ENCODE peak calls at places on chromosomes 2 and 18, in five cellular contexts. D is PC-3, A is BJ, G is upper lobe of right lung, U is astrocyte of the spinal cord. Y is an unnamed sample.

GRCh38 chr2:59301466-59302402 is 1060.6 kb upstream of the FANCL start:
- DNase-seq in U (peak; percentile 65), D (peak; percentile 79), G (no peak), A (peak; percentile 26), Y (peak; percentile 49)

GRCh38 chr18:32389868-32390267 is 80.8 kb downstream of the GAREM1 start:
- DNase-seq in G (peak; percentile 82), D (no peak), A (no peak), U (no peak), Y (no peak)

GRCh38 chr2:215435261-215435808 is 533 bp downstream of the FN1 start:
- DNase-seq in U (no peak), G (peak; percentile 67), A (no peak), D (peak; percentile 37), Y (no peak)

GRCh38 chr2:177314194-177314593 is 49.7 kb upstream of the NFE2L2 start:
- DNase-seq in U (peak; percentile 82), A (peak; percentile 51), G (no peak), D (peak; percentile 52), Y (no peak)

GRCh38 chr2:47288864-47289263 is 114.1 kb upstream of the MSH2 start:
- DNase-seq in A (peak; percentile 81), D (peak; percentile 52), U (peak; percentile 54), G (no peak), Y (peak; percentile 81)

GRCh38 chr2:120654383-120655134 is 81.1 kb upstream of the GLI2 start:
- DNase-seq in G (no peak), U (no peak), D (no peak), A (no peak), Y (no peak)

GRCh38 chr2:68255736-68256450 is 3.6 kb upstream of the PPP3R1 start:
- DNase-seq in G (no peak), D (peak; percentile 54), U (peak; percentile 70), A (no peak), Y (peak; percentile 41)

GRCh38 chr2:37085731-37086147 is 1.4 kb downstream of the GPATCH11 start:
- DNase-seq in G (no peak), A (no peak), U (peak; percentile 66), D (peak; percentile 73), Y (peak; percentile 15)

GRCh38 chr2:31286230-31286629 is 52.3 kb downstream of the EHD3 start:
- DNase-seq in A (no peak), D (peak; percentile 11), G (no peak), U (no peak), Y (no peak)

GRCh38 chr2:80326861-80327260 is 22.3 kb upstream of the LRRTM1 start:
- DNase-seq in D (no peak), A (no peak), U (no peak), G (no peak), Y (no peak)

GRCh38 chr2:8543065-8543411 is 138.8 kb upstream of the ID2 start:
- DNase-seq in A (no peak), G (no peak), D (no peak), U (no peak), Y (no peak)

GRCh38 chr2:195710407-195710806 is 53.4 kb downstream of the SLC39A10 start:
- DNase-seq in A (peak; percentile 22), D (peak; percentile 42), U (peak; percentile 64), G (no peak), Y (no peak)

GRCh38 chr2:191643425-191643824 is 34.5 kb upstream of the NABP1 start:
- DNase-seq in A (no peak), G (no peak), U (no peak), D (no peak), Y (no peak)

GRCh38 chr2:185658766-185659165 is 79.8 kb upstream of the FSIP2 start:
- DNase-seq in D (no peak), A (no peak), G (no peak), U (no peak), Y (no peak)

GRCh38 chr2:64797881-64798590 is 144.3 kb upstream of the SERTAD2 start:
- DNase-seq in D (peak; percentile 97), A (no peak), G (no peak), U (peak; percentile 86), Y (peak; percentile 87)

GRCh38 chr2:233728723-233729301 is at the start of gene UGT1A3:
- DNase-seq in A (no peak), G (no peak), U (no peak), D (no peak), Y (no peak)

GRCh38 chr2:46471705-46472104 is 7.7 kb upstream of the TMEM247 start:
- DNase-seq in D (no peak), A (no peak), U (no peak), G (no peak), Y (no peak)

GRCh38 chr18:62341423-62341920 is 16.4 kb downstream of the TNFRSF11A start:
- DNase-seq in A (no peak), U (no peak), G (no peak), D (no peak), Y (no peak)

GRCh38 chr2:105865222-105865913 is 120.7 kb downstream of the NCK2 start:
- DNase-seq in A (no peak), G (no peak), U (peak; percentile 17), D (no peak), Y (no peak)

GRCh38 chr2:18753722-18754121 is 164.4 kb upstream of the NT5C1B start:
- DNase-seq in G (no peak), D (no peak), A (no peak), U (no peak), Y (no peak)

GRCh38 chr2:179983250-179983932 is 23.7 kb downstream of the CWC22 start:
- DNase-seq in U (no peak), G (no peak), A (no peak), D (no peak), Y (no peak)

DNA sequence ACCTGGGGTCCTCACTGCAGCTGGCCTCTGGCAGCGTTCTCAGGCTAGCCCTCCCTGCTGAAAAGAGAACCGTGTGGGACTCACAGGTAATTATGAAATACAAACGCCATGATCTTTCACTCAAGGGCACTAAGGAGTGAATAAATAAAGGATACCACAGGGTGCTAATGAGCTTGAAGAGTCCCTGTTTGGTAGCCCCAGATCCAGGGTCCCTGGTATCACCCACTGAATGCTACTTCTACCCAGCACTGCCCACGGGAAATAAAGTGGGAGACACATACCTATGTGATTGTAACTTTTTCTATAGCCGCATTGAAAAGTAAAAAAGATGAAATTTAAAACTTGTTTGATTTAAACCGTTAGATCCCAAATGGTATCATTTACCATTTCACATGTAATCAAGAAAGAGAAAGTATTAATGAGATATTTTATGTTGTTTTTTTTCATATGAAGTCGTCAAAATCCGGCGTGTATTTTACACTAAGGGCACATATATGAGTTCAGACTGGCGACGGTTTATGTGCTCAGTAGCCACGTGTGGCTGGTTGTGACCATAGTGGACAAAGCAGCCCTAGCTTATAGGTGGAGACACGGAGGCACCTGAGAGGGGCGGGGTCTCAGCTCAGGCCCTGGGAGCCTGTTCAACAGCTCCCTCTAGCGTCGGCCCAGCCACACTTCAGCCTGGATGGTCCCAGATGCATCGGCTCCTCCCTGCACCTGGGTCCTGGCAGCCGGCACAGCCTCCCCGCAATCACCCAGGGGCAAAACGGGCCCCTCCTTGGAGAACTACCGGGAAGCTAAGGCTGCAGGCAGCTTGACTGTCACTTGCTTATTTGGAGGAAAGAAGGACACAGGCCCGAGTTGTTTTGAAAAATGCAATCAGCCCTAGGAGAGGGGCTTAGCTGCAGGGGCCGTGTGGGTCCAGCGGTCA is 39.2 kb downstream of the ODC1 start:
- DNase-seq in U (peak; percentile 69), G (peak; percentile 92), A (no peak), D (peak; percentile 92), Y (peak; percentile 66)
- TF ChIP-seq CTCF in U (peak; percentile 95), G (peak; percentile 96), A (peak; percentile 98), D (peak; percentile 97), Y (peak; percentile 96)

DNA sequence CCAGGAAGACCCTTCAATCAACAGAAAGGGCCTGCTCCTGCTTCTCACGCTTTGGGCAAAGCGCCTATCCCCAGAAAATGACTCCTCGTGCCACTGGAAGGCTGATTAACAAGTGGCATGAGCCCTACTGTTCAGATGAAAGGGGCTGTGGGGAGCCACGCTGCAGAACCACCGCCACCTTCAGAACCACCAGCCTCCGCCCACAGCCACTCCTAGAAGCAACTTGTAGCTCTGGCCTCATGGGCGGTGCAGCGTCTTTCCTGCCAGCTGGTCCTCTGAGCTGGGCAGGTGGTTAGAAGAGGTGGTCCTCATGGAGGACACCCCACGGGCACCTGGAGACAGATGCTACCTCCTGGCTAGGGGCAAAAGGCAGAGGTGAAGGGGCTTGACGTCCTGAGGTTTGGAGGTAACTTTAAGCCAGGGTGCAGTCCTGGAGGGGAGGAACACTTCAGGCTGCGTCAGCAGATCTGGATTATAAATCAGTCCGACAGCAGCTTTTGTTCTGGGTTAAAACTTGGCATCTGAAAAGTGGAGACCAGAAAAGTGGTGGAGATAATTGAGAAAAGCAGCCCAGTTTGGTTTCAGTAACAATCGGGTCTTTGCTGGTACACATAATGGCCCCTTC is 863 bp upstream of the SEMA4C start:
- DNase-seq in A (no peak), D (no peak), G (peak; percentile 79), U (peak; percentile 35), Y (no peak)
- H3K4me3 ChIP-seq in A (peak overlapping the region; percentile 95), D (peak overlapping the region; percentile 97), G (peak overlapping the region; percentile 91), U (peak overlapping the region; percentile 73), Y (peak overlapping the region; percentile 87)

GRCh38 chr2:136251777-136252477 is 134.0 kb upstream of the CXCR4 start:
- DNase-seq in A (no peak), G (no peak), U (no peak), D (no peak), Y (no peak)

GRCh38 chr2:136255648-136256461 is 137.9 kb upstream of the CXCR4 start:
- DNase-seq in A (no peak), G (no peak), U (no peak), D (no peak), Y (no peak)

GRCh38 chr2:136254681-136255080 is 136.7 kb upstream of the CXCR4 start:
- DNase-seq in D (no peak), A (no peak), U (no peak), G (no peak), Y (no peak)

GRCh38 chr2:136255127-136255526 is 137.2 kb upstream of the CXCR4 start:
- DNase-seq in D (no peak), U (no peak), G (no peak), A (no peak), Y (no peak)

DNA sequence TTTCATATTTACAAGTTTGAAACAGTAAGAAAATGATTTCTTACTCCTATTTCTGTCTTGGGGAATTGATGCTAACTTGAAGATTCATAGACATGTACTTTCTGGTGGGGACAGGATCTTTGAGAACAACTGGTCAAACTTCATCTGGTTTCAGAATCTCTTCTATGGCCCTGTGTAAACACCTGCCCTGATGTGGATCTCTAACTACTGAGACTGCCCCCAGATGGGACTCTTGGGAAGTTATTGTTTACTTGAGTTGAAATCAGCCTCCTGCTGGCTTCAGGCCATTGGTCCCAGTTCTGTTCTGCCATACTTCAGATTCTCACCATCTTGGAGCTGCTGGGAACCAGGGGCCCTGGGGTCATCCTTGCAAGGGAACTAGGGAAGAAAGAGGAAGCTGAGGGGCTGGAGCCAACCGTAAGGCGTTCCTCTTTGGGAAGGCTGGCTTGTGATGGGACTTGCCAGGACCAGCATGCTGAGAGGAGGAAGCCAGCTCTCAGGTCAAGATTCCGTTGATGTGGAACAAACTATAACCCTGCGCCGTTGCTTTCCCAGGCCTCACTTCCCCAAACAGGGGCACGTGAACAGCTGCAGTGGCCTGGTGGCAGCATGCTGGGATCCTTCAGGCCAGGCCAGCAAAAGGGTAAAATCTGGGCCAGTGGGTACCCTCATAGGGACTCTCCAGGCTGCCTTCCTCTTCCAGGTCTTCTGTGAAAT is 135.5 kb upstream of the CXCR4 start:
- DNase-seq in U (no peak), G (no peak), D (no peak), A (no peak), Y (no peak)
- TF ChIP-seq CTCF in U (no peak), G (no peak), D (no peak), A (no peak), Y (no peak)

DNA sequence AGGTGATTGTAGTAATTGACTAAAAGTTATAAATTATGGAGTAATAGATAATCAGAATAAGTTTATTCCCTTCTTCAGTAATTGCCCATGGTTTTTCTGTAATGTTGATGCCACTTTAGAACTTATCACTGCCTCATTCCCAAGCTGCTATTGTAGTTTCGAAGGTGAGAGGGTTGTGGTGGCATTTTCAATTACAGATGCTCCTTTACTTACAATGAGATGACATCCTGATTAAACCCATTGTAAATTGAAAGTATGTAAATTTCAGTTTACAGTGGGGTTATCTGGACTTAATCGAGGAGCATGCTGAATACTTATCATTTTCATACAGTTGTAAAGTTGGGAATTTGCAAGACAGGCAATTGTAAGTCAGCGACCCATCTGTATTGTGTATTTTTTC is 2.9 kb downstream of the NDUFV2 start:
- DNase-seq in G (no peak), A (no peak), U (no peak), D (no peak), Y (no peak)
- H3K4me3 ChIP-seq in G (peak overlapping the region; percentile 77), A (peak overlapping the region; percentile 7), U (no peak overlapping the region), D (peak overlapping the region; percentile 73), Y (no peak overlapping the region)